ENCODE peak calls at places on chromosome X, in seven cellular contexts. C is tibial nerve, X is A549, F is suprapubic skin, S is K562, T is stomach, W is GM12878. Y is an unnamed sample.

GRCh38 chrX:155864655-155865054 is 16.5 kb upstream of the VAMP7 start:
- DNase-seq in C (no peak), X (no peak), F (no peak), S (no peak), T (no peak), W (no peak), Y (no peak)

GRCh38 chrX:69093960-69094935 is 71.0 kb downstream of the PJA1 start:
- DNase-seq in C (peak; percentile 33), X (peak; percentile 67), F (no peak), S (peak; percentile 64), T (peak; percentile 48), W (no peak), Y (peak; percentile 74)

GRCh38 chrX:129963729-129964128 is 18.7 kb upstream of the BCORL1 start:
- DNase-seq in C (no peak), X (no peak), F (no peak), S (no peak), T (no peak), W (no peak), Y (no peak)

GRCh38 chrX:16765618-16766017 is 20.6 kb upstream of the TXLNG start:
- DNase-seq in C (no peak), X (no peak), F (no peak), S (no peak), T (no peak), W (no peak), Y (no peak)

GRCh38 chrX:154074199-154074598 is 23.3 kb downstream of the MECP2 start:
- DNase-seq in C (no peak), X (peak; percentile 48), F (no peak), S (no peak), T (no peak), W (no peak), Y (peak; percentile 48)

GRCh38 chrX:20393944-20394343 is 127.2 kb upstream of the RPS6KA3 start:
- DNase-seq in C (no peak), X (no peak), F (no peak), S (no peak), T (no peak), W (no peak), Y (no peak)

GRCh38 chrX:480861-481417 is 94.2 kb upstream of the PPP2R3B start:
- DNase-seq in C (no peak), X (no peak), F (no peak), S (no peak), T (no peak), W (no peak), Y (no peak)

GRCh38 chrX:68365356-68365755 is 67.9 kb downstream of the OPHN1 start:
- DNase-seq in C (no peak), X (no peak), F (no peak), S (no peak), T (no peak), W (no peak), Y (no peak)

GRCh38 chrX:70664726-70665125 is 220.1 kb downstream of the DLG3 start:
- DNase-seq in C (no peak), X (peak; percentile 6), F (no peak), S (peak; percentile 23), T (no peak), W (no peak), Y (no peak)

GRCh38 chrX:97858592-97858991 is 974.9 kb downstream of the RPA4 start:
- DNase-seq in C (no peak), X (no peak), F (no peak), S (no peak), T (no peak), W (no peak), Y (no peak)

GRCh38 chrX:67614006-67614405 is 70.2 kb downstream of the AR start:
- DNase-seq in C (no peak), X (no peak), F (no peak), S (no peak), T (no peak), W (no peak), Y (no peak)

GRCh38 chrX:104098151-104098808 is 14.0 kb upstream of the ZCCHC18 start:
- DNase-seq in C (no peak), X (peak; percentile 15), F (no peak), S (peak; percentile 65), T (peak; percentile 43), W (no peak), Y (peak; percentile 75)

GRCh38 chrX:9738146-9738545 is 27.5 kb downstream of the GPR143 start:
- DNase-seq in C (no peak), X (no peak), F (no peak), S (no peak), T (no peak), W (no peak), Y (no peak)

GRCh38 chrX:17359500-17359899 is 15.5 kb upstream of the NHS start:
- DNase-seq in C (no peak), X (no peak), F (no peak), S (no peak), T (no peak), W (no peak), Y (no peak)

GRCh38 chrX:41677183-41677582 is 11.6 kb upstream of the GPR34 start:
- DNase-seq in C (no peak), X (no peak), F (no peak), S (no peak), T (no peak), W (no peak), Y (no peak)

GRCh38 chrX:67545772-67546495 is 2.1 kb downstream of the AR start:
- DNase-seq in C (no peak), X (no peak), F (peak; percentile 60), S (no peak), T (no peak), W (no peak), Y (peak; percentile 71)

GRCh38 chrX:150405576-150405975 is 42.5 kb downstream of the MAMLD1 start:
- DNase-seq in C (no peak), X (peak; percentile 4), F (no peak), S (peak; percentile 25), T (no peak), W (no peak), Y (no peak)

GRCh38 chrX:72029473-72030411 is 102.0 kb downstream of the RTL5 start:
- DNase-seq in C (no peak), X (peak; percentile 49), F (no peak), S (no peak), T (no peak), W (no peak), Y (peak; percentile 67)

GRCh38 chrX:154734101-154734781 is 16.6 kb downstream of the GAB3 start:
- DNase-seq in C (no peak), X (no peak), F (no peak), S (peak; percentile 32), T (no peak), W (no peak), Y (no peak)

GRCh38 chrX:110293658-110294453 is 24.0 kb downstream of the AMMECR1 start:
- DNase-seq in C (no peak), X (no peak), F (no peak), S (peak; percentile 22), T (no peak), W (no peak), Y (no peak)

GRCh38 chrX:4935846-4936245 is 1222.4 kb upstream of the PRKX start:
- DNase-seq in C (no peak), X (no peak), F (no peak), S (no peak), T (no peak), W (no peak), Y (no peak)

GRCh38 chrX:151596282-151596681 is 32.8 kb downstream of the PASD1 start:
- DNase-seq in C (no peak), X (no peak), F (no peak), S (peak; percentile 5), T (no peak), W (no peak), Y (no peak)

GRCh38 chrX:39519566-39520301 is 578.0 kb downstream of the BCOR start:
- DNase-seq in C (no peak), X (no peak), F (no peak), S (peak; percentile 27), T (no peak), W (no peak), Y (no peak)

GRCh38 chrX:148535639-148536038 is 35.2 kb downstream of the AFF2 start:
- DNase-seq in C (no peak), X (no peak), F (no peak), S (no peak), T (no peak), W (no peak), Y (no peak)

GRCh38 chrX:131752493-131753198 is 208.8 kb downstream of the OR13H1 start:
- DNase-seq in C (no peak), X (no peak), F (no peak), S (no peak), T (peak; percentile 84), W (peak; percentile 87), Y (peak; percentile 92)

GRCh38 chrX:129872524-129872923 is 28.8 kb upstream of the ZDHHC9 start:
- DNase-seq in C (no peak), X (no peak), F (no peak), S (no peak), T (no peak), W (no peak), Y (no peak)

GRCh38 chrX:132490086-132490419 is 1.2 kb upstream of the MBNL3 start:
- DNase-seq in C (no peak), X (no peak), F (no peak), S (no peak), T (no peak), W (no peak), Y (no peak)

GRCh38 chrX:119234931-119235555 is 1.0 kb upstream of the PGRMC1 start:
- DNase-seq in C (no peak), X (no peak), F (no peak), S (no peak), T (no peak), W (no peak), Y (no peak)

DNA sequence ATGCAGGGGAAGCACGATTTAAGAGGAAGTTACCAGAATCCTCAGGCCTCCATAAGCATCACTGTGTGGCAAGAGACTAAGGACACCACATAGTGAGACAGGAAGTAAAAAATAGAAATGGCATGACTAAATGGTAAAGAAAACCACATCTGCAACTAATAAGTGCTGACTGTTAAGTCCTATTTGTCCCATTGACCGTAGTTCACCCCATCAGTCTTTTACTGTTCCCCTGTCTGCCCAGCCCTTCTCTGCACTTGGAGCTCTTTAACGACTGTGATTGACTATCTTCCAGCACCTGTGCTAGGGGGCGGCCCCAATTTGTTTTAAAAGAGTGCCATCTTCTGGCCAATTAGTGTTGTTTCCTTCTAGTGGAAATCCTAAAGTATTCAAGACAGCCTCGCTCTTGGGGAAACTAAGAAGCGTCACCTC is 94.2 kb downstream of the MAOA start:
- DNase-seq in C (peak; percentile 16), X (peak; percentile 41), F (peak; percentile 75), S (peak; percentile 55), T (peak; percentile 49), W (no peak), Y (peak; percentile 76)
- TF ChIP-seq POLR2A in C (no peak), X (no peak), F (no peak), S (no peak), T (no peak), W (no peak), Y (no peak)

GRCh38 chrX:142686206-142686605 is 339.5 kb upstream of the SPANXN4 start:
- DNase-seq in C (no peak), X (no peak), F (no peak), S (no peak), T (no peak), W (no peak), Y (no peak)
- TF ChIP-seq EP300 in C (no peak), X (no peak), F (no peak), S (no peak), T (no peak), W (no peak), Y (no peak)

GRCh38 chrX:1534321-1535168 is 2.4 kb downstream of the P2RY8 start:
- DNase-seq in C (no peak), X (no peak), F (no peak), S (no peak), T (no peak), W (no peak), Y (no peak)
- TF ChIP-seq POLR2A in C (no peak), X (no peak), F (no peak), S (no peak), T (no peak), W (peak; percentile 55), Y (no peak)

GRCh38 chrX:106436695-106437094 is 175.1 kb upstream of the RADX start:
- DNase-seq in C (no peak), X (no peak), F (no peak), S (no peak), T (no peak), W (no peak), Y (no peak)
- TF ChIP-seq EP300 in C (no peak), X (no peak), F (no peak), S (no peak), T (no peak), W (no peak), Y (no peak)